ENCODE peak calls at places on chromosomes 7 and 10, in nine cellular contexts. I is left cardiac atrium, Z is fibroblast of the conjunctiva, U is H7, N is HEK293T, D is upper lobe of right lung, B is endothelial cell, A is memory B cell, L is nucleus accumbens. C is an unnamed sample.

GRCh38 chr7:114155106-114155765 is 236.4 kb upstream of the PPP1R3A start:
- DNase-seq in I (no peak), Z (no peak), U (no peak), N (no peak), D (no peak), B (no peak), A (no peak), L (no peak), C (no peak)

GRCh38 chr7:64102656-64103400 is 57.6 kb downstream of the ZNF727 start:
- DNase-seq in I (no peak), Z (no peak), U (no peak), N (no peak), D (peak; percentile 26), B (no peak), A (no peak), L (no peak), C (no peak)

GRCh38 chr10:63375006-63375405 is 90.8 kb downstream of the JMJD1C start:
- DNase-seq in I (no peak), Z (no peak), U (no peak), N (no peak), D (no peak), B (no peak), A (no peak), L (no peak), C (no peak)

GRCh38 chr7:134886353-134887057 is 99.8 kb upstream of the AGBL3 start:
- DNase-seq in I (peak; percentile 60), Z (no peak), U (no peak), N (no peak), D (no peak), B (no peak), A (no peak), L (no peak), C (no peak)

GRCh38 chr10:24457661-24458318 is 248.9 kb downstream of the KIAA1217 start:
- DNase-seq in I (no peak), Z (peak; percentile 38), U (no peak), N (no peak), D (no peak), B (no peak), A (no peak), L (no peak), C (peak; percentile 53)

GRCh38 chr10:21417172-21417712 is 108.2 kb downstream of the SKIDA1 start:
- DNase-seq in I (no peak), Z (no peak), U (no peak), N (no peak), D (no peak), B (no peak), A (no peak), L (no peak), C (no peak)

GRCh38 chr7:112869111-112869774 is 79.0 kb upstream of the TMEM168 start:
- DNase-seq in I (no peak), Z (no peak), U (peak; percentile 45), N (peak; percentile 74), D (no peak), B (peak; percentile 69), A (peak; percentile 42), L (no peak), C (peak; percentile 81)

GRCh38 chr7:116956515-116956804 is 3.2 kb downstream of the ST7 start:
- DNase-seq in I (no peak), Z (no peak), U (no peak), N (no peak), D (no peak), B (no peak), A (no peak), L (no peak), C (no peak)

GRCh38 chr7:701086-701671 is 25.3 kb upstream of the DNAAF5 start:
- DNase-seq in I (no peak), Z (no peak), U (no peak), N (no peak), D (no peak), B (no peak), A (no peak), L (no peak), C (no peak)

GRCh38 chr10:110398419-110399162 is 93.9 kb upstream of the SMNDC1 start:
- DNase-seq in I (peak; percentile 79), Z (peak; percentile 97), U (peak; percentile 48), N (no peak), D (no peak), B (no peak), A (no peak), L (no peak), C (peak; percentile 81)

GRCh38 chr10:129968937-129969527 is 5.0 kb upstream of the EBF3 start:
- DNase-seq in I (no peak), Z (no peak), U (peak; percentile 94), N (peak; percentile 86), D (no peak), B (peak; percentile 92), A (no peak), L (no peak), C (no peak)

GRCh38 chr7:30285531-30286284 is 1.3 kb downstream of the ZNRF2 start:
- DNase-seq in I (peak; percentile 34), Z (peak; percentile 5), U (no peak), N (no peak), D (peak; percentile 72), B (peak; percentile 22), A (peak; percentile 66), L (no peak), C (peak; percentile 60)

GRCh38 chr7:81776972-81777371 is 7.1 kb upstream of the HGF start:
- DNase-seq in I (no peak), Z (no peak), U (peak; percentile 19), N (peak; percentile 28), D (no peak), B (no peak), A (no peak), L (no peak), C (peak; percentile 37)

GRCh38 chr10:102335184-102335583 is 60.3 kb upstream of the NFKB2 start:
- DNase-seq in I (peak; percentile 38), Z (no peak), U (no peak), N (no peak), D (no peak), B (no peak), A (no peak), L (no peak), C (no peak)

GRCh38 chr7:22061781-22062180 is 116.1 kb upstream of the CDCA7L start:
- DNase-seq in I (no peak), Z (no peak), U (no peak), N (no peak), D (no peak), B (no peak), A (no peak), L (no peak), C (no peak)

GRCh38 chr7:127828843-127829502 is 177.0 kb downstream of the SND1 start:
- DNase-seq in I (no peak), Z (no peak), U (no peak), N (no peak), D (no peak), B (no peak), A (no peak), L (no peak), C (no peak)

GRCh38 chr10:119667562-119668328 is 16.6 kb downstream of the BAG3 start:
- DNase-seq in I (peak; percentile 84), Z (peak; percentile 88), U (peak; percentile 59), N (peak; percentile 53), D (no peak), B (no peak), A (no peak), L (no peak), C (peak; percentile 68)

GRCh38 chr7:27046854-27047549 is 48.8 kb downstream of the HOXA1 start:
- DNase-seq in I (no peak), Z (no peak), U (no peak), N (no peak), D (no peak), B (no peak), A (no peak), L (no peak), C (no peak)

GRCh38 chr7:146892151-146892550 is 775.5 kb downstream of the CNTNAP2 start:
- DNase-seq in I (no peak), Z (no peak), U (no peak), N (no peak), D (no peak), B (no peak), A (no peak), L (no peak), C (no peak)

GRCh38 chr7:151550601-151551286 is 31.0 kb upstream of the RHEB start:
- DNase-seq in I (no peak), Z (no peak), U (no peak), N (no peak), D (peak; percentile 66), B (no peak), A (no peak), L (no peak), C (peak; percentile 52)

GRCh38 chr7:1200045-1200444 is 32.6 kb upstream of the UNCX start:
- DNase-seq in I (no peak), Z (no peak), U (no peak), N (no peak), D (no peak), B (no peak), A (no peak), L (no peak), C (no peak)

C was measured in SK-MEL-5.